ENCODE peak calls at places on chromosome 14, in seven cellular contexts. One of them, this sample, is unnamed.

GRCh38 chr14:77103954-77104353 is 5.9 kb downstream of the CIPC start:
- DNase-seq in IMR-90: no peak
- DNase-seq in HCT116: no peak
- DNase-seq in right lobe of liver: no peak
- DNase-seq in heart left ventricle: no peak
- DNase-seq in ovary: no peak
- DNase-seq in dorsolateral prefrontal cortex: no peak
- DNase-seq in this sample: no peak

GRCh38 chr14:95260537-95261440 is 58.9 kb downstream of the CLMN start:
- DNase-seq in IMR-90: peak
- DNase-seq in HCT116: no peak
- DNase-seq in right lobe of liver: no peak
- DNase-seq in heart left ventricle: no peak
- DNase-seq in ovary: no peak
- DNase-seq in dorsolateral prefrontal cortex: no peak
- DNase-seq in this sample: peak

GRCh38 chr14:55129086-55129427 is at the start of gene LGALS3:
- DNase-seq in IMR-90: peak
- DNase-seq in HCT116: no peak
- DNase-seq in right lobe of liver: peak
- DNase-seq in heart left ventricle: peak
- DNase-seq in ovary: peak
- DNase-seq in dorsolateral prefrontal cortex: no peak
- DNase-seq in this sample: peak

GRCh38 chr14:63901434-63902085 is 48.8 kb downstream of the SYNE2 start:
- DNase-seq in IMR-90: peak
- DNase-seq in HCT116: no peak
- DNase-seq in right lobe of liver: no peak
- DNase-seq in heart left ventricle: no peak
- DNase-seq in ovary: no peak
- DNase-seq in dorsolateral prefrontal cortex: no peak
- DNase-seq in this sample: no peak

GRCh38 chr14:33573296-33573695 is 377.6 kb downstream of the EGLN3 start:
- DNase-seq in IMR-90: no peak
- DNase-seq in HCT116: no peak
- DNase-seq in right lobe of liver: no peak
- DNase-seq in heart left ventricle: no peak
- DNase-seq in ovary: no peak
- DNase-seq in dorsolateral prefrontal cortex: no peak
- DNase-seq in this sample: no peak

GRCh38 chr14:34052658-34053014 is 101.8 kb upstream of the EGLN3 start:
- DNase-seq in IMR-90: no peak
- DNase-seq in HCT116: peak
- DNase-seq in right lobe of liver: no peak
- DNase-seq in heart left ventricle: no peak
- DNase-seq in ovary: no peak
- DNase-seq in dorsolateral prefrontal cortex: no peak
- DNase-seq in this sample: no peak

GRCh38 chr14:52735921-52736489 is 6.0 kb downstream of the STYX start:
- DNase-seq in IMR-90: peak
- DNase-seq in HCT116: no peak
- DNase-seq in right lobe of liver: no peak
- DNase-seq in heart left ventricle: no peak
- DNase-seq in ovary: no peak
- DNase-seq in dorsolateral prefrontal cortex: no peak
- DNase-seq in this sample: no peak

GRCh38 chr14:20516921-20517320 is 11.6 kb downstream of the RNASE10 start:
- DNase-seq in IMR-90: peak
- DNase-seq in HCT116: no peak
- DNase-seq in right lobe of liver: no peak
- DNase-seq in heart left ventricle: no peak
- DNase-seq in ovary: no peak
- DNase-seq in dorsolateral prefrontal cortex: no peak
- DNase-seq in this sample: no peak

GRCh38 chr14:20679907-20680306 is 4.5 kb upstream of the RNASE4 start:
- DNase-seq in IMR-90: peak
- DNase-seq in HCT116: no peak
- DNase-seq in right lobe of liver: no peak
- DNase-seq in heart left ventricle: no peak
- DNase-seq in ovary: no peak
- DNase-seq in dorsolateral prefrontal cortex: peak
- DNase-seq in this sample: no peak

GRCh38 chr14:87252103-87252502 is 740.9 kb downstream of the GALC start:
- DNase-seq in IMR-90: no peak
- DNase-seq in HCT116: no peak
- DNase-seq in right lobe of liver: no peak
- DNase-seq in heart left ventricle: no peak
- DNase-seq in ovary: no peak
- DNase-seq in dorsolateral prefrontal cortex: no peak
- DNase-seq in this sample: no peak

GRCh38 chr14:90785474-90785873 is 30.8 kb downstream of the TTC7B start:
- DNase-seq in IMR-90: no peak
- DNase-seq in HCT116: peak
- DNase-seq in right lobe of liver: peak
- DNase-seq in heart left ventricle: peak
- DNase-seq in ovary: no peak
- DNase-seq in dorsolateral prefrontal cortex: peak
- DNase-seq in this sample: no peak

GRCh38 chr14:52082903-52083302 is 14.0 kb upstream of the NID2 start:
- DNase-seq in IMR-90: no peak
- DNase-seq in HCT116: no peak
- DNase-seq in right lobe of liver: no peak
- DNase-seq in heart left ventricle: no peak
- DNase-seq in ovary: no peak
- DNase-seq in dorsolateral prefrontal cortex: no peak
- DNase-seq in this sample: no peak

GRCh38 chr14:44941591-44941990 is 20.2 kb downstream of the KLHL28 start:
- DNase-seq in IMR-90: no peak
- DNase-seq in HCT116: no peak
- DNase-seq in right lobe of liver: no peak
- DNase-seq in heart left ventricle: no peak
- DNase-seq in ovary: no peak
- DNase-seq in dorsolateral prefrontal cortex: no peak
- DNase-seq in this sample: no peak

GRCh38 chr14:91270619-91271018 is 26.1 kb upstream of the GPR68 start:
- DNase-seq in IMR-90: no peak
- DNase-seq in HCT116: no peak
- DNase-seq in right lobe of liver: no peak
- DNase-seq in heart left ventricle: no peak
- DNase-seq in ovary: no peak
- DNase-seq in dorsolateral prefrontal cortex: no peak
- DNase-seq in this sample: no peak

GRCh38 chr14:91413547-91414474 is 3.8 kb downstream of the CCDC88C start:
- DNase-seq in IMR-90: no peak
- DNase-seq in HCT116: no peak
- DNase-seq in right lobe of liver: no peak
- DNase-seq in heart left ventricle: no peak
- DNase-seq in ovary: no peak
- DNase-seq in dorsolateral prefrontal cortex: no peak
- DNase-seq in this sample: no peak

GRCh38 chr14:63179383-63179782 is 24.9 kb upstream of the RHOJ start:
- DNase-seq in IMR-90: no peak
- DNase-seq in HCT116: no peak
- DNase-seq in right lobe of liver: no peak
- DNase-seq in heart left ventricle: no peak
- DNase-seq in ovary: no peak
- DNase-seq in dorsolateral prefrontal cortex: no peak
- DNase-seq in this sample: no peak

GRCh38 chr14:49962616-49963015 is 69.7 kb downstream of the ARF6 start:
- DNase-seq in IMR-90: no peak
- DNase-seq in HCT116: no peak
- DNase-seq in right lobe of liver: no peak
- DNase-seq in heart left ventricle: no peak
- DNase-seq in ovary: no peak
- DNase-seq in dorsolateral prefrontal cortex: peak
- DNase-seq in this sample: peak

GRCh38 chr14:73393375-73393774 is 65.0 kb downstream of the NUMB start:
- DNase-seq in IMR-90: no peak
- DNase-seq in HCT116: no peak
- DNase-seq in right lobe of liver: no peak
- DNase-seq in heart left ventricle: no peak
- DNase-seq in ovary: no peak
- DNase-seq in dorsolateral prefrontal cortex: no peak
- DNase-seq in this sample: no peak

DNA sequence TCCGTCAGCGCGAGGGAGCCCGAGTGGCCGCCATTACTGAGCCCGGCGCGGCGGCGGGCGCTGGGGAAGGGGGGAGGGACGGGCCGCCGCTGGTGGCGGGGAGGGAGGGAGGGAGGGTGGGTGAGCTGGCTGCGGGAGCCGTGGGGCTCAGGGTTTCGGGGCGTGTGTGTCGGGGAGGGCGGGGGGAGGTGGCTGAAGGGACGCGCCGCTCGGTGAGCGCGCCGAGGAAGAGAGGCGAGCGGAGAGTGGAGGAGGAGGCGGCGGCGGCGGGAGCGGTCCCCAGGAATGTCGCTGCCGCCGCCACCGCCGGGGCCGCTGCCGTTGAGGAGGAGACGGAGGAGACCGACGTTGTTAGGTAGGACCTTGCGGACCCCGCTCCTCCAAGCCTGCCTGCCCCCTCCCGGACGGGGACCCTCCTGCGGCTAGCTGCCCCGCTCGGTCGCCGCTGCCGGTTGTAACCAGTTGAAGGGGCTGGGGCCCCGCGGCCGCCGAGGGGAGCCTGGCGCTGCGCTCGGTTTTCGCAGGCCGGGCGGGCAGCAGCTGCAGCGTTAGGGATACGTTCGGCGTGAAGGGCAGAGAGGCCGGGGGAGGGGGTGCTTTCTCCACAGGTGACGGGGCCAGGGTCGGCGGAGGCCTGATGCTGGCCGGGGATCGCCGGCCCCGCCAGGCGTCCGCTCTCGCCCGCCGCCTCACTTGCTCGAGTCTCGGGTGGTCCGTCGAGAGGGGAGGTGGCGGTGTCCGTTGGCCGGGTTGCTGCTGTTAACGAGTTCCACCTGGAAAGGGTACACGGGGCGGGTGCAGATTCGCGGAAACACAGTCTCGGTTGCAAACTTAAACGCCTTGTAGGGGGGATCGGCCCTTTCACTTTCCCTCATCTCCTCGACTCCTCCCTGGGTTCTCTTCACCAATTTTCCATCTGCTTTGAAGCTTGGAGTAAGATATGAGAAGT is at the start of gene ARHGAP5:
- DNase-seq in IMR-90: peak
- DNase-seq in HCT116: no peak
- DNase-seq in right lobe of liver: no peak
- DNase-seq in heart left ventricle: peak
- DNase-seq in ovary: peak
- DNase-seq in dorsolateral prefrontal cortex: peak
- DNase-seq in this sample: peak
- TF ChIP-seq CTCF in IMR-90: peak
- TF ChIP-seq CTCF in HCT116: no peak
- TF ChIP-seq CTCF in right lobe of liver: no peak
- TF ChIP-seq CTCF in heart left ventricle: peak
- TF ChIP-seq CTCF in ovary: no peak
- TF ChIP-seq CTCF in dorsolateral prefrontal cortex: peak
- TF ChIP-seq CTCF in this sample: no peak

GRCh38 chr14:41925409-41925808 is 318.7 kb downstream of the LRFN5 start:
- DNase-seq in IMR-90: peak
- DNase-seq in HCT116: peak
- DNase-seq in right lobe of liver: no peak
- DNase-seq in heart left ventricle: no peak
- DNase-seq in ovary: no peak
- DNase-seq in dorsolateral prefrontal cortex: no peak
- DNase-seq in this sample: no peak
- TF ChIP-seq CTCF in IMR-90: peak
- TF ChIP-seq CTCF in HCT116: peak
- TF ChIP-seq CTCF in right lobe of liver: no peak
- TF ChIP-seq CTCF in heart left ventricle: no peak
- TF ChIP-seq CTCF in ovary: no peak
- TF ChIP-seq CTCF in dorsolateral prefrontal cortex: no peak
- TF ChIP-seq CTCF in this sample: no peak

GRCh38 chr14:31206536-31207286 is 882 bp downstream of the HECTD1 start:
- DNase-seq in IMR-90: no peak
- DNase-seq in HCT116: no peak
- DNase-seq in right lobe of liver: peak
- DNase-seq in heart left ventricle: peak
- DNase-seq in ovary: peak
- DNase-seq in dorsolateral prefrontal cortex: no peak
- DNase-seq in this sample: peak

GRCh38 chr14:31208546-31209424 is 1.2 kb upstream of the HECTD1 start:
- DNase-seq in IMR-90: no peak
- DNase-seq in HCT116: no peak
- DNase-seq in right lobe of liver: no peak
- DNase-seq in heart left ventricle: no peak
- DNase-seq in ovary: no peak
- DNase-seq in dorsolateral prefrontal cortex: no peak
- DNase-seq in this sample: no peak

GRCh38 chr14:31207287-31207745 is 277 bp downstream of the HECTD1 start:
- DNase-seq in IMR-90: no peak
- DNase-seq in HCT116: no peak
- DNase-seq in right lobe of liver: no peak
- DNase-seq in heart left ventricle: no peak
- DNase-seq in ovary: no peak
- DNase-seq in dorsolateral prefrontal cortex: no peak
- DNase-seq in this sample: no peak

GRCh38 chr14:31209605-31210004 is 2.0 kb upstream of the HECTD1 start:
- DNase-seq in IMR-90: no peak
- DNase-seq in HCT116: no peak
- DNase-seq in right lobe of liver: no peak
- DNase-seq in heart left ventricle: no peak
- DNase-seq in ovary: no peak
- DNase-seq in dorsolateral prefrontal cortex: no peak
- DNase-seq in this sample: no peak

DNA sequence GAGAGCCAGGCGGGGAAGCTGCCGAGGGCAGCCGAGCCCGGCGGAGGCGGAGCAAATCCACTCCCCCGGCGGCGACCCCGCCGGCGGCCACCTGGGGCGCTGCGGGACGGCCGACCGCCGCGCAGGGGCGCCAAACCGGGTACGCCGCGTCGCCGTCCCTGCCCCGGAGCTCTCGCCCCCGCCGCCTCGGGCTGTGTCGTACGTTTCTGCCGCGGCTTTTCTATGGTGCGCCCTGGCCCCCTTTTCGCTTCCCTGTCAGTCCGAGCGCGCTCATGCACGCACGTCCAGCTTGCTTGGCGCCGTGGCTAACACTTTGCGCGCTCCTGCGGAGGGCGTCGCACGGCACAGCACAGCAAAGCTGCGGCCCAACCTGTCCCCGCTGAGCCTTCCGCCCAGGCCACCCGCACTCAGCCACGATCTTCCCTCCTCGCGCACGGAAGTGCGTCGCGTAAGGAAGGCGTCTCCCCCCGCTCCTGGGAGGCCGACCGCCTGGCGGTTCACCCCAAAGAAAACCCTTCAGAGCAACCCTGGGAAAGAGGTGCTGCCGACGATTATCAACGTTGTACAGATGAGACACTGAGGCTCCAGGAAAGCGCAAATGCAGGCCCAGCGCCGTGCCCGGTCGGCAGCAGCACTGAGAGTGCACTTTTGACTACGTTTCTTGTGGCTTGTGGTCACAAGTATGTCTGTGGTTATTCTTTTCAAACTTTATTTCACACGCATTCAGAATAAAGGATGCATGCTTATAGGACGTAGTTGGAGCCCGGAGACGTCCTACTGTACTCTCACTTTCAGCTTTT is at the start of gene HECTD1:
- DNase-seq in IMR-90: peak
- DNase-seq in HCT116: peak
- DNase-seq in right lobe of liver: peak
- DNase-seq in heart left ventricle: peak
- DNase-seq in ovary: peak
- DNase-seq in dorsolateral prefrontal cortex: peak
- DNase-seq in this sample: peak
- TF ChIP-seq CTCF in IMR-90: peak
- TF ChIP-seq CTCF in HCT116: peak
- TF ChIP-seq CTCF in right lobe of liver: peak
- TF ChIP-seq CTCF in heart left ventricle: peak
- TF ChIP-seq CTCF in ovary: peak
- TF ChIP-seq CTCF in dorsolateral prefrontal cortex: peak
- TF ChIP-seq CTCF in this sample: peak

GRCh38 chr14:106518054-106518943 is 991.9 kb downstream of the TMEM121 start:
- DNase-seq in IMR-90: no peak
- DNase-seq in HCT116: no peak
- DNase-seq in right lobe of liver: peak
- DNase-seq in heart left ventricle: peak
- DNase-seq in ovary: no peak
- DNase-seq in dorsolateral prefrontal cortex: no peak
- DNase-seq in this sample: peak
- TF ChIP-seq CTCF in IMR-90: no peak
- TF ChIP-seq CTCF in HCT116: no peak
- TF ChIP-seq CTCF in right lobe of liver: no peak
- TF ChIP-seq CTCF in heart left ventricle: peak
- TF ChIP-seq CTCF in ovary: no peak
- TF ChIP-seq CTCF in dorsolateral prefrontal cortex: peak
- TF ChIP-seq CTCF in this sample: peak